ENCODE peak calls at places on chromosomes 13 and 19, in four cellular contexts. L is Caki2, T is cardiac muscle cell, E is GM23248. R is an unnamed sample.

GRCh38 chr13:21974741-21975140 is 303.9 kb downstream of the FGF9 start:
- DNase-seq in L (no peak), T (no peak), E (no peak), R (no peak)

GRCh38 chr19:40523322-40524047 is 53.2 kb upstream of the SHKBP1 start:
- DNase-seq in T (peak; percentile 70), L (peak; percentile 84), E (peak; percentile 78), R (peak; percentile 70)

GRCh38 chr19:47331931-47332547 is at the start of gene C5AR2:
- DNase-seq in T (no peak), E (peak; percentile 61), L (no peak), R (no peak)

GRCh38 chr13:31431722-31432137 is 232.0 kb downstream of the B3GLCT start:
- DNase-seq in L (no peak), E (peak; percentile 62), T (peak; percentile 69), R (peak; percentile 26)

GRCh38 chr13:69300131-69300530 is 807.5 kb upstream of the ATXN8OS start:
- DNase-seq in L (no peak), E (no peak), T (no peak), R (no peak)

GRCh38 chr13:110447801-110448200 is 113.7 kb downstream of the RAB20 start:
- DNase-seq in E (no peak), L (no peak), T (no peak), R (no peak)

GRCh38 chr13:110625771-110626321 is 10.5 kb downstream of the NAXD start:
- DNase-seq in L (no peak), T (no peak), E (no peak), R (no peak)

GRCh38 chr13:36344173-36344572 is 2.0 kb downstream of the SPART start:
- DNase-seq in T (peak; percentile 91), E (peak; percentile 65), L (peak; percentile 33), R (no peak)

GRCh38 chr19:45522010-45522941 is 15.0 kb downstream of the VASP start:
- DNase-seq in L (no peak), E (no peak), T (no peak), R (no peak)

GRCh38 chr13:110070511-110071120 is 236.3 kb downstream of the COL4A1 start:
- DNase-seq in E (peak; percentile 82), L (peak; percentile 25), T (peak; percentile 75), R (no peak)

GRCh38 chr13:103272770-103273169 is 206.6 kb upstream of the SLC10A2 start:
- DNase-seq in E (no peak), T (no peak), L (no peak), R (no peak)

GRCh38 chr19:47699360-47699917 is 13.8 kb upstream of the EHD2 start:
- DNase-seq in E (peak; percentile 61), L (peak; percentile 44), T (peak; percentile 47), R (no peak)

GRCh38 chr13:100347941-100348340 is 240.6 kb downstream of the GGACT start:
- DNase-seq in T (peak; percentile 23), L (peak; percentile 30), E (no peak), R (no peak)

GRCh38 chr13:41502676-41503075 is 45.3 kb downstream of the RGCC start:
- DNase-seq in E (no peak), T (no peak), L (no peak), R (no peak)

GRCh38 chr13:98454389-98454881 is 122.5 kb downstream of the STK24 start:
- DNase-seq in L (peak; percentile 33), E (peak; percentile 90), T (peak; percentile 88), R (no peak)

R was measured in right lobe of liver.